ENCODE peak calls at places on chromosomes 13 and 19, in six cellular contexts. S is upper lobe of right lung; C is smooth muscle cell of the brain vasculature; N is stimulated activated CD4-positive, alpha-beta T cell treated with anti-CD3 and anti-CD28 coated beads, TNF-alpha, amount 100 ng/mL, for 24 hours; O is tibial nerve; Z is small intestine. R is an unnamed sample.

GRCh38 chr13:20828540-20829364 is 55.0 kb upstream of the EEF1AKMT1 start:
- DNase-seq in S (no peak), C (peak), N (no peak), O (no peak), Z (peak), R (no peak)

GRCh38 chr13:111486331-111486730 is 165.9 kb downstream of the TEX29 start:
- DNase-seq in S (peak), C (no peak), N (no peak), O (no peak), Z (no peak), R (no peak)

GRCh38 chr19:18542936-18543813 is at the start of gene FKBP8:
- DNase-seq in S (peak), C (peak), N (peak), O (peak), Z (peak), R (peak)

GRCh38 chr13:59906413-59907027 is 257.2 kb downstream of the DIAPH3 start:
- DNase-seq in S (no peak), C (peak), N (no peak), O (no peak), Z (peak), R (no peak)

GRCh38 chr19:42420055-42420544 is 7.1 kb downstream of the LIPE start:
- DNase-seq in S (peak), C (no peak), N (peak), O (no peak), Z (peak), R (peak)

GRCh38 chr19:40596608-40597328 is 4.4 kb upstream of the LTBP4 start:
- DNase-seq in S (peak), C (no peak), N (no peak), O (no peak), Z (peak), R (peak)

GRCh38 chr13:90696254-90696653 is 651.2 kb upstream of the MIR17HG start:
- DNase-seq in S (no peak), C (no peak), N (no peak), O (no peak), Z (no peak), R (no peak)

GRCh38 chr13:113747291-113747833 is 11.7 kb upstream of the TMEM255B start:
- DNase-seq in S (peak), C (no peak), N (no peak), O (no peak), Z (no peak), R (no peak)

GRCh38 chr13:26515721-26516120 is 41.8 kb upstream of the WASF3 start:
- DNase-seq in S (no peak), C (no peak), N (no peak), O (no peak), Z (no peak), R (no peak)

GRCh38 chr13:104315606-104316005 is 1249.4 kb upstream of the SLC10A2 start:
- DNase-seq in S (no peak), C (peak), N (no peak), O (no peak), Z (no peak), R (no peak)

GRCh38 chr13:27401210-27401609 is 23.2 kb upstream of the GTF3A start:
- DNase-seq in S (no peak), C (no peak), N (no peak), O (no peak), Z (peak), R (no peak)

GRCh38 chr19:40691421-40692211 is 1.2 kb upstream of the NUMBL start:
- DNase-seq in S (no peak), C (no peak), N (peak), O (no peak), Z (no peak), R (peak)

GRCh38 chr13:79869326-79869725 is 388.4 kb downstream of the NDFIP2 start:
- DNase-seq in S (no peak), C (no peak), N (no peak), O (no peak), Z (peak), R (no peak)

GRCh38 chr19:47497073-47497766 is 13.2 kb upstream of the KPTN start:
- DNase-seq in S (no peak), C (no peak), N (no peak), O (no peak), Z (no peak), R (no peak)

GRCh38 chr19:9863759-9864158 is 28.6 kb downstream of the PIN1 start:
- DNase-seq in S (no peak), C (no peak), N (no peak), O (no peak), Z (no peak), R (no peak)

GRCh38 chr19:35249848-35250711 is 1.3 kb downstream of the LSR start:
- DNase-seq in S (peak), C (no peak), N (no peak), O (no peak), Z (no peak), R (peak)

GRCh38 chr19:1235625-1236538 is 1.9 kb downstream of the CBARP start:
- DNase-seq in S (no peak), C (no peak), N (no peak), O (no peak), Z (no peak), R (no peak)

GRCh38 chr19:32018014-32018413 is 327.4 kb upstream of the ZNF507 start:
- DNase-seq in S (no peak), C (no peak), N (no peak), O (peak), Z (peak), R (no peak)

GRCh38 chr13:29472317-29472961 is 123.0 kb downstream of the SLC7A1 start:
- DNase-seq in S (no peak), C (no peak), N (peak), O (no peak), Z (peak), R (peak)

GRCh38 chr13:31328549-31329229 is 128.9 kb downstream of the B3GLCT start:
- DNase-seq in S (no peak), C (peak), N (no peak), O (no peak), Z (no peak), R (no peak)

GRCh38 chr13:27551563-27551962 is 68.8 kb downstream of the LNX2 start:
- DNase-seq in S (no peak), C (no peak), N (no peak), O (no peak), Z (peak), R (no peak)

GRCh38 chr13:75352641-75353327 is 129.2 kb downstream of the TBC1D4 start:
- DNase-seq in S (no peak), C (no peak), N (no peak), O (no peak), Z (no peak), R (no peak)

GRCh38 chr19:47661571-47661970 is 51.7 kb upstream of the EHD2 start:
- DNase-seq in S (no peak), C (no peak), N (no peak), O (no peak), Z (peak), R (no peak)

GRCh38 chr19:7337380-7338194 is 11.2 kb upstream of the ARHGEF18 start:
- DNase-seq in S (peak), C (no peak), N (no peak), O (no peak), Z (no peak), R (no peak)

GRCh38 chr19:16949496-16950023 is 60.8 kb downstream of the F2RL3 start:
- DNase-seq in S (no peak), C (no peak), N (no peak), O (no peak), Z (no peak), R (no peak)

GRCh38 chr13:37647038-37647650 is 48.6 kb upstream of the POSTN start:
- DNase-seq in S (no peak), C (no peak), N (no peak), O (no peak), Z (peak), R (peak)

GRCh38 chr13:96871470-96871869 is 122.8 kb downstream of the OXGR1 start:
- DNase-seq in S (no peak), C (no peak), N (no peak), O (no peak), Z (no peak), R (no peak)

GRCh38 chr19:14516746-14517438 is 1.3 kb downstream of the DNAJB1 start:
- DNase-seq in S (no peak), C (no peak), N (no peak), O (no peak), Z (peak), R (no peak)

GRCh38 chr19:5246554-5247155 is 94.0 kb downstream of the PTPRS start:
- DNase-seq in S (no peak), C (no peak), N (peak), O (no peak), Z (no peak), R (no peak)

GRCh38 chr19:53394522-53394973 is 401 bp upstream of the ZNF765 start:
- DNase-seq in S (peak), C (no peak), N (no peak), O (peak), Z (no peak), R (peak)

GRCh38 chr19:2164020-2164988 is 571 bp downstream of the DOT1L start:
- DNase-seq in S (no peak), C (no peak), N (peak), O (no peak), Z (no peak), R (no peak)

GRCh38 chr13:38350114-38350617 is 515 bp downstream of the UFM1 start:
- DNase-seq in S (peak), C (peak), N (peak), O (peak), Z (peak), R (no peak)

GRCh38 chr19:4088975-4089374 is 22.3 kb upstream of the ZBTB7A start:
- DNase-seq in S (no peak), C (no peak), N (no peak), O (no peak), Z (peak), R (no peak)

GRCh38 chr13:24148414-24149305 is 11.9 kb upstream of the SPATA13 start:
- DNase-seq in S (no peak), C (peak), N (no peak), O (no peak), Z (peak), R (peak)

GRCh38 chr19:28868836-28869235 is 344.1 kb downstream of the UQCRFS1 start:
- DNase-seq in S (no peak), C (no peak), N (no peak), O (no peak), Z (no peak), R (no peak)

GRCh38 chr13:110923086-110923485 is 8.2 kb upstream of the ANKRD10 start:
- DNase-seq in S (no peak), C (no peak), N (no peak), O (no peak), Z (no peak), R (no peak)